ENCODE peak calls at places on chromosomes 13 and 19, in four cellular contexts. F is HepG2, S is upper lobe of left lung, E is A549. B is an unnamed sample.

GRCh38 chr13:78679329-78679728 is 20.4 kb upstream of the OBI1 start:
- ATAC-seq in S (no peak), F (no peak), E (no peak), B (no peak)

GRCh38 chr13:30710442-30710841 is 24.9 kb upstream of the ALOX5AP start:
- ATAC-seq in E (no peak), F (no peak), S (no peak), B (no peak)

GRCh38 chr13:77522444-77522843 is 13.1 kb upstream of the SCEL start:
- ATAC-seq in E (no peak), S (peak), F (no peak), B (no peak)

GRCh38 chr13:28494537-28494860 is 429 bp downstream of the FLT1 start:
- ATAC-seq in E (no peak), S (no peak), F (no peak), B (peak)

GRCh38 chr19:41564515-41565383 is 11.2 kb upstream of the CEACAM21 start:
- ATAC-seq in F (no peak), E (peak), S (peak), B (no peak)

GRCh38 chr13:82636119-82636518 is 1246.2 kb downstream of the SLITRK1 start:
- ATAC-seq in S (no peak), F (no peak), E (no peak), B (no peak)

GRCh38 chr13:50248537-50249521 is 233.6 kb downstream of the KCNRG start:
- ATAC-seq in F (no peak), S (no peak), E (no peak), B (no peak)

GRCh38 chr13:91304740-91305139 is 42.7 kb upstream of the MIR17HG start:
- ATAC-seq in F (no peak), E (no peak), S (no peak), B (no peak)

GRCh38 chr13:99902657-99903056 is 68.9 kb downstream of the ZIC5 start:
- ATAC-seq in E (no peak), S (no peak), F (no peak), B (no peak)

GRCh38 chr19:48826606-48827020 is 9.7 kb downstream of the HSD17B14 start:
- ATAC-seq in E (peak), S (peak), F (no peak), B (no peak)

GRCh38 chr19:53086949-53087348 is 16.3 kb downstream of the ZNF160 start:
- ATAC-seq in F (no peak), E (no peak), S (no peak), B (peak)

GRCh38 chr13:30398601-30399072 is 23.7 kb upstream of the UBE2L5 start:
- ATAC-seq in S (no peak), E (no peak), F (peak), B (no peak)

GRCh38 chr13:33119022-33119735 is 103.0 kb downstream of the KL start:
- ATAC-seq in E (peak), S (no peak), F (no peak), B (no peak)

GRCh38 chr13:101231751-101232428 is 184.4 kb downstream of the NALCN start:
- ATAC-seq in E (no peak), S (no peak), F (no peak), B (no peak)

GRCh38 chr19:45139286-45140143 is 21.3 kb downstream of the NKPD1 start:
- ATAC-seq in E (no peak), F (no peak), S (no peak), B (no peak)

GRCh38 chr13:68551701-68552522 is 1321.8 kb upstream of the PCDH9 start:
- ATAC-seq in S (no peak), E (no peak), F (peak), B (no peak)

GRCh38 chr19:11225815-11226214 is 13.6 kb upstream of the ANGPTL8 start:
- ATAC-seq in E (no peak), F (no peak), S (no peak), B (no peak)

GRCh38 chr13:98834254-98834960 is 81.9 kb upstream of the SLC15A1 start:
- ATAC-seq in S (no peak), E (no peak), F (no peak), B (no peak)

GRCh38 chr13:95793018-95793555 is 116.1 kb downstream of the DNAJC3 start:
- ATAC-seq in E (no peak), F (no peak), S (no peak), B (no peak)

GRCh38 chr13:88932950-88933349 is 1261.8 kb downstream of the SLITRK5 start:
- ATAC-seq in E (no peak), F (no peak), S (no peak), B (no peak)

GRCh38 chr19:41296323-41296935 is 13.5 kb upstream of the CCDC97 start:
- ATAC-seq in E (no peak), S (no peak), F (no peak), B (no peak)

GRCh38 chr13:73215807-73216206 is 157.0 kb downstream of the KLF5 start:
- ATAC-seq in S (peak), E (no peak), F (no peak), B (no peak)

GRCh38 chr13:46797468-46798237 is 692 bp upstream of the ESD start:
- ATAC-seq in F (peak), E (no peak), S (no peak), B (peak)

GRCh38 chr13:111183959-111184684 is 69.0 kb downstream of the ARHGEF7 start:
- ATAC-seq in F (no peak), S (no peak), E (no peak), B (no peak)

GRCh38 chr19:8144273-8144672 is 5.1 kb downstream of the FBN3 start:
- ATAC-seq in E (no peak), F (no peak), S (no peak), B (no peak)

GRCh38 chr13:35025314-35025713 is 83.2 kb downstream of the NBEA start:
- ATAC-seq in F (no peak), S (no peak), E (no peak), B (no peak)

GRCh38 chr13:64289702-64290101 is 2874.1 kb upstream of the PCDH20 start:
- ATAC-seq in E (no peak), S (no peak), F (no peak), B (no peak)

GRCh38 chr19:11485245-11485837 is 4.5 kb upstream of the ELAVL3 start:
- ATAC-seq in S (no peak), E (no peak), F (no peak), B (no peak)

GRCh38 chr19:28727133-28727834 is 485.7 kb downstream of the UQCRFS1 start:
- ATAC-seq in E (no peak), F (no peak), S (no peak), B (no peak)

GRCh38 chr13:48626077-48626449 is 27.7 kb upstream of the CYSLTR2 start:
- ATAC-seq in F (peak), E (no peak), S (no peak), B (no peak)

GRCh38 chr19:35643255-35644205 is 2.0 kb downstream of the ETV2 start:
- ATAC-seq in S (peak), E (peak), F (peak), B (peak)
- TF ChIP-seq POLR2A in S (peak), E (peak), F (no peak), B (no peak)

GRCh38 chr19:4396949-4397783 is 3.2 kb downstream of the SH3GL1 start:
- ATAC-seq in F (no peak), E (no peak), S (no peak), B (no peak)

GRCh38 chr19:4390017-4390861 is 10.1 kb downstream of the SH3GL1 start:
- ATAC-seq in E (no peak), S (peak), F (peak), B (peak)

GRCh38 chr19:4390862-4391693 is 9.3 kb downstream of the SH3GL1 start:
- ATAC-seq in E (no peak), F (peak), S (no peak), B (peak)

GRCh38 chr19:4391701-4392543 is 8.4 kb downstream of the SH3GL1 start:
- ATAC-seq in E (no peak), F (peak), S (no peak), B (peak)

GRCh38 chr19:4393947-4394590 is 6.3 kb downstream of the SH3GL1 start:
- ATAC-seq in E (no peak), F (no peak), S (no peak), B (peak)
- H3K27ac ChIP-seq in E (no peak), F (peak), S (peak), B (peak)

DNA sequence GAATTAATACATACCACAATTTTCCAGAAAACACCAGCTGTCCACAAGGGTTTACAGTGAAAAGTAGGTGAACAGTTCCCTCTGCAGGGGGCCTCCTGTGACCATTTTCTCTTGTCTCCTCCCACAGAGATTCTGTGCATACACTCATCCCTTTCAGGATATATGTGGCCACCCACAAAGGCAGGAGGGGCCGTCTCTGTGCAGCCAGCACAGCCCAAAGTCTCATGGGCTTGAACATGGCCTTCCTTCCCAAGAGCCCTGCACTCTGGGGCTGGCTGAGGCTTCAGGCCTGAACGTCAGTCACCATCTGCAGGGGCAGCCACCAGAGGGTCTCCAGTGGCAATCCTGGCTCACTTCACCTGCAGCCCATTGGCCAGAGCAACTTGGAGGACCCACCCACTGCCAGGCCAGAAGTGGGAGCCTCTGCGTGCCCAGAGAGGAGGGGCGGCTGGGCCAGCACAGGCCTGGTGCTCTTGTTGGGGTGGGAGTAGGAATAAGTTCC is 25.2 kb downstream of the TMEM161A start:
- ATAC-seq in S (peak), E (peak), F (peak), B (no peak)
- TF ChIP-seq POLR2A in S (no peak), E (no peak), F (no peak), B (no peak)

GRCh38 chr13:70171151-70171550 is 62.9 kb upstream of the KLHL1 start:
- ATAC-seq in E (no peak), F (no peak), S (no peak), B (no peak)
- H3K27ac ChIP-seq in E (no peak), F (no peak), S (no peak), B (no peak)

GRCh38 chr13:112795277-112795676 is 105.4 kb downstream of the ATP11A start:
- ATAC-seq in F (no peak), E (no peak), S (no peak), B (no peak)
- TF ChIP-seq POLR2A in F (no peak), E (no peak), S (no peak), B (no peak)

DNA sequence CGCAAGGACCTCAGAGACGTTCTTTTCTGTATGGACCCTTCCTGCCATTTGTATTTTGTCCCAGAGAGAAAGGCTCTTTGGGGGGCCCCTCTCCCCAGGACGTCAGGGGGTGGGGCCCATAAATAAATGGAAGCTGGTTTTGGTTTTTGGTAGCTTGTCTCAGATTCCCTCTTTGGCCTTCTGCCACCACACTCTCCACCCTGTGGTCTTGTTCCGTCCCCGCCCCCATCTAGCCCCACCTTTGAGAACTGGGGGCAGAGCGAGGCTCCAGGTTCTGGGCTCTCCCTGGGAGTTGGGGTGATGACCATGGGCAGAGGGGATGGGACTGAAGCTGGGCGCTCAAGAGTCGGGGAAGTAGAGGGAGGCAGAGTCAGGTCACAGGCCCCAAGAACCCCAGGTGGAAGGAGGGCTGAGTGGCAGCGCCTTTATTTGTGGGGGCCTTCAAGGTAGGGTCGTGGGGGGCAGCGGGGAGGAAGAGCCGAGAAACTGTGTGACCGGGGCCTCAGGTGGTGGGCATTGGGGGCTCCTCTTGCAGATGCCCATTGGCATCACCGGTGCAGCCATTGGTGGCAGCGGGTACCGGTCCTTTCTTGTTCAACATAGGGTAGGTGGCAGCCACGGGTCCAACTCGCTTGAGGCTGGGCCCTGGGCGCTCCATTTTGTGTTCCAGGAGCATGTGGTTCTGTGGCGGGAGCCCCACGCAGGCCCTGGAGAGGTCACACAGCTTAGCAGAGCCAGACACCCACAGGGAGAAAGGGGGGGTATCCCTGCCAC is 3.3 kb downstream of the ISYNA1 start:
- ATAC-seq in F (no peak), S (no peak), E (no peak), B (no peak)
- H3K27ac ChIP-seq in F (no peak), S (no peak), E (no peak), B (no peak)

GRCh38 chr19:13843104-13843921 is 33.6 kb upstream of the NANOS3 start:
- ATAC-seq in E (peak), S (no peak), F (no peak), B (no peak)

GRCh38 chr19:13840751-13841338 is 36.1 kb upstream of the NANOS3 start:
- ATAC-seq in S (no peak), E (no peak), F (no peak), B (no peak)

GRCh38 chr19:13841339-13842293 is 35.3 kb upstream of the NANOS3 start:
- ATAC-seq in S (peak), E (peak), F (no peak), B (no peak)

GRCh38 chr19:13844130-13844631 is 32.8 kb upstream of the NANOS3 start:
- ATAC-seq in E (no peak), S (no peak), F (no peak), B (no peak)

GRCh38 chr19:13842294-13843103 is 34.4 kb upstream of the NANOS3 start:
- ATAC-seq in S (peak), E (peak), F (peak), B (peak)
- TF ChIP-seq POLR2A in S (peak), E (peak), F (no peak), B (peak)